ENCODE peak calls at places on chromosomes 16 and 17, in seven cellular contexts. One of them, this sample, is unnamed.

GRCh38 chr17:15405016-15405415 is 62.4 kb downstream of the CDRT4 start:
- DNase-seq in CD4-positive, alpha-beta memory T cell: no peak
- DNase-seq in K562: no peak
- DNase-seq in left lung: no peak
- DNase-seq in breast epithelium: no peak
- DNase-seq in neural progenitor cell: no peak
- DNase-seq in dorsolateral prefrontal cortex: no peak
- DNase-seq in this sample: no peak

GRCh38 chr17:78661092-78661770 is 84.0 kb upstream of the DNAH17 start:
- DNase-seq in CD4-positive, alpha-beta memory T cell: no peak
- DNase-seq in neural progenitor cell: no peak
- DNase-seq in K562: no peak
- DNase-seq in left lung: peak; percentile 17
- DNase-seq in dorsolateral prefrontal cortex: no peak
- DNase-seq in breast epithelium: peak; percentile 80
- DNase-seq in this sample: no peak

GRCh38 chr16:88705746-88706287 is 391 bp downstream of the RNF166 start:
- DNase-seq in left lung: no peak
- DNase-seq in CD4-positive, alpha-beta memory T cell: peak; percentile 17
- DNase-seq in dorsolateral prefrontal cortex: no peak
- DNase-seq in breast epithelium: no peak
- DNase-seq in K562: no peak
- DNase-seq in neural progenitor cell: peak; percentile 67
- DNase-seq in this sample: no peak

GRCh38 chr16:17556276-17557052 is 85.7 kb upstream of the XYLT1 start:
- DNase-seq in neural progenitor cell: peak; percentile 57
- DNase-seq in dorsolateral prefrontal cortex: no peak
- DNase-seq in CD4-positive, alpha-beta memory T cell: no peak
- DNase-seq in breast epithelium: no peak
- DNase-seq in K562: peak; percentile 40
- DNase-seq in left lung: no peak
- DNase-seq in this sample: no peak

GRCh38 chr17:50048146-50048720 is 7.7 kb upstream of the ITGA3 start:
- DNase-seq in K562: no peak
- DNase-seq in breast epithelium: no peak
- DNase-seq in neural progenitor cell: no peak
- DNase-seq in left lung: no peak
- DNase-seq in CD4-positive, alpha-beta memory T cell: no peak
- DNase-seq in dorsolateral prefrontal cortex: no peak
- DNase-seq in this sample: no peak

GRCh38 chr17:37698132-37698615 is 46.7 kb downstream of the HNF1B start:
- DNase-seq in left lung: no peak
- DNase-seq in neural progenitor cell: no peak
- DNase-seq in breast epithelium: no peak
- DNase-seq in CD4-positive, alpha-beta memory T cell: no peak
- DNase-seq in K562: no peak
- DNase-seq in dorsolateral prefrontal cortex: no peak
- DNase-seq in this sample: no peak

GRCh38 chr17:4180791-4181190 is 37.8 kb downstream of the CYB5D2 start:
- DNase-seq in breast epithelium: no peak
- DNase-seq in CD4-positive, alpha-beta memory T cell: no peak
- DNase-seq in dorsolateral prefrontal cortex: peak; percentile 5
- DNase-seq in K562: no peak
- DNase-seq in neural progenitor cell: no peak
- DNase-seq in left lung: no peak
- DNase-seq in this sample: no peak

GRCh38 chr17:78817123-78817522 is 23.5 kb downstream of the USP36 start:
- DNase-seq in K562: no peak
- DNase-seq in dorsolateral prefrontal cortex: no peak
- DNase-seq in neural progenitor cell: no peak
- DNase-seq in CD4-positive, alpha-beta memory T cell: peak; percentile 90
- DNase-seq in breast epithelium: no peak
- DNase-seq in left lung: no peak
- DNase-seq in this sample: no peak

GRCh38 chr16:20242568-20243240 is 84.6 kb downstream of the GP2 start:
- DNase-seq in dorsolateral prefrontal cortex: no peak
- DNase-seq in breast epithelium: no peak
- DNase-seq in neural progenitor cell: no peak
- DNase-seq in CD4-positive, alpha-beta memory T cell: no peak
- DNase-seq in K562: no peak
- DNase-seq in left lung: no peak
- DNase-seq in this sample: no peak

GRCh38 chr16:14252860-14253259 is 181.7 kb downstream of the MRTFB start:
- DNase-seq in breast epithelium: no peak
- DNase-seq in CD4-positive, alpha-beta memory T cell: no peak
- DNase-seq in dorsolateral prefrontal cortex: no peak
- DNase-seq in neural progenitor cell: no peak
- DNase-seq in K562: no peak
- DNase-seq in left lung: no peak
- DNase-seq in this sample: no peak

GRCh38 chr16:78822509-78822908 is 723.1 kb downstream of the WWOX start:
- DNase-seq in K562: no peak
- DNase-seq in left lung: no peak
- DNase-seq in CD4-positive, alpha-beta memory T cell: no peak
- DNase-seq in breast epithelium: no peak
- DNase-seq in neural progenitor cell: no peak
- DNase-seq in dorsolateral prefrontal cortex: no peak
- DNase-seq in this sample: no peak

GRCh38 chr16:64225696-64226095 is 896.2 kb downstream of the CDH11 start:
- DNase-seq in left lung: no peak
- DNase-seq in K562: no peak
- DNase-seq in neural progenitor cell: no peak
- DNase-seq in dorsolateral prefrontal cortex: no peak
- DNase-seq in CD4-positive, alpha-beta memory T cell: no peak
- DNase-seq in breast epithelium: no peak
- DNase-seq in this sample: no peak

GRCh38 chr17:17539591-17539990 is 43.4 kb upstream of the RASD1 start:
- DNase-seq in CD4-positive, alpha-beta memory T cell: no peak
- DNase-seq in neural progenitor cell: no peak
- DNase-seq in left lung: no peak
- DNase-seq in K562: no peak
- DNase-seq in breast epithelium: no peak
- DNase-seq in dorsolateral prefrontal cortex: no peak
- DNase-seq in this sample: no peak

GRCh38 chr17:17536702-17537101 is 40.5 kb upstream of the RASD1 start:
- DNase-seq in K562: no peak
- DNase-seq in neural progenitor cell: no peak
- DNase-seq in dorsolateral prefrontal cortex: no peak
- DNase-seq in CD4-positive, alpha-beta memory T cell: no peak
- DNase-seq in left lung: no peak
- DNase-seq in breast epithelium: no peak
- DNase-seq in this sample: no peak

GRCh38 chr17:17540278-17540906 is 44.2 kb upstream of the RASD1 start:
- DNase-seq in left lung: no peak
- DNase-seq in K562: no peak
- DNase-seq in neural progenitor cell: peak; percentile 59
- DNase-seq in breast epithelium: no peak
- DNase-seq in dorsolateral prefrontal cortex: no peak
- DNase-seq in CD4-positive, alpha-beta memory T cell: no peak
- DNase-seq in this sample: no peak

GRCh38 chr17:17537311-17538099 is 41.3 kb upstream of the RASD1 start:
- DNase-seq in breast epithelium: no peak
- DNase-seq in CD4-positive, alpha-beta memory T cell: no peak
- DNase-seq in neural progenitor cell: no peak
- DNase-seq in dorsolateral prefrontal cortex: no peak
- DNase-seq in K562: no peak
- DNase-seq in left lung: no peak
- DNase-seq in this sample: no peak

DNA sequence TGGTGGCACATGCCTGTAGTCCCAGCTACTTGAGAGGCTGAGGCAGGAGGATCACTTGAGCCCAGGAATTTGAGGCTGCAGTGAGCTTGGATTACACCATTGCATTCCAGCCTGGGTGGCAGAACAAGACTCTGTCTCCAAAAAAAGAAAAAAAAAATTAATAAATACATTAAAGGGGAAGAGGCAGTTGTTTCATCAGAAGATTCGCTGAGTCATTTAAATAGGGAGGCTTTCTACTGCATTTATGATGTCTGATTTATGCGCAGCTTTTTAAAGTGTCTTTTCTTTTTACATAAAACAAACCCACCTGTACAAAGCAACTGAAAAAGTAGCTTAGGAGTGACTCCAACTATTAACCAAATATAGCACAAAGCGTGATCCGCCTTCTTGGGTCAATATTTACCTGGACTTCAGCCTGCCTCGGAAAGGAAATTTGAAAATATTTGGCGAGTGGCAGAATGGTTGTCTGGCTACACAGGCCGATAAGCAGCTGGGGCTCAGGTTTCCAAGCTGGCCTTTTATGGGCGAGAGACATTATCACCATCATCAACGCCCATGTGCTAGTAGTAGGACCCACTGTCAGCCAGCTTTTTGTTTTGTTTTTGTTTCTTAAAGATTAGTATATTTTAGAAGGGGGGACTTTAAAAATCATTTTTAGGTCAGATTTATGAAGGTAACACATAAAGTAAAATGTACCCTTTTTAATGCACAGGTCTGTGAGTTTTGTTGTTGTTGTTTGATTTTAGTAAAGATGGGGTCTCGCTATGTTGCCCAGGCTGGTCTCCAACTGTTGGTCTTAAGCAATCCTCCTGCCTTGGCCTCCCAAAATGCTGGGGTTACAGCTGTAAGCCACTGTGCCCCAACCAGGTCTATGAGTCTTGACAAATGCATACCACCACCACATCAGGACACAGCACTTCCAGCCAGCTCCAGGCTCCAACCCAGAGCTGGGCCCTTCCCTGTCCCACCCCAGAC is 42.5 kb upstream of the RASD1 start:
- DNase-seq in neural progenitor cell: no peak
- DNase-seq in breast epithelium: no peak
- DNase-seq in CD4-positive, alpha-beta memory T cell: no peak
- DNase-seq in K562: peak; percentile 63
- DNase-seq in dorsolateral prefrontal cortex: no peak
- DNase-seq in left lung: peak; percentile 61
- DNase-seq in this sample: no peak
- H3K27ac ChIP-seq in neural progenitor cell: no peak overlapping the region
- H3K27ac ChIP-seq in breast epithelium: peak overlapping the region; percentile 46
- H3K27ac ChIP-seq in CD4-positive, alpha-beta memory T cell: no peak overlapping the region
- H3K27ac ChIP-seq in K562: peak overlapping the region; percentile 55
- H3K27ac ChIP-seq in dorsolateral prefrontal cortex: no peak overlapping the region
- H3K27ac ChIP-seq in left lung: no peak overlapping the region
- H3K27ac ChIP-seq in this sample: no peak overlapping the region

GRCh38 chr17:43366809-43367587 is 31.8 kb upstream of the ARL4D start:
- DNase-seq in neural progenitor cell: no peak
- DNase-seq in breast epithelium: no peak
- DNase-seq in CD4-positive, alpha-beta memory T cell: no peak
- DNase-seq in K562: no peak
- DNase-seq in dorsolateral prefrontal cortex: no peak
- DNase-seq in left lung: no peak
- DNase-seq in this sample: no peak
- H3K27ac ChIP-seq in neural progenitor cell: peak overlapping the region; percentile 99
- H3K27ac ChIP-seq in breast epithelium: peak overlapping the region; percentile 100
- H3K27ac ChIP-seq in CD4-positive, alpha-beta memory T cell: peak overlapping the region; percentile 91
- H3K27ac ChIP-seq in K562: no peak overlapping the region
- H3K27ac ChIP-seq in dorsolateral prefrontal cortex: peak overlapping the region; percentile 97
- H3K27ac ChIP-seq in left lung: peak overlapping the region; percentile 100
- H3K27ac ChIP-seq in this sample: peak overlapping the region; percentile 99

DNA sequence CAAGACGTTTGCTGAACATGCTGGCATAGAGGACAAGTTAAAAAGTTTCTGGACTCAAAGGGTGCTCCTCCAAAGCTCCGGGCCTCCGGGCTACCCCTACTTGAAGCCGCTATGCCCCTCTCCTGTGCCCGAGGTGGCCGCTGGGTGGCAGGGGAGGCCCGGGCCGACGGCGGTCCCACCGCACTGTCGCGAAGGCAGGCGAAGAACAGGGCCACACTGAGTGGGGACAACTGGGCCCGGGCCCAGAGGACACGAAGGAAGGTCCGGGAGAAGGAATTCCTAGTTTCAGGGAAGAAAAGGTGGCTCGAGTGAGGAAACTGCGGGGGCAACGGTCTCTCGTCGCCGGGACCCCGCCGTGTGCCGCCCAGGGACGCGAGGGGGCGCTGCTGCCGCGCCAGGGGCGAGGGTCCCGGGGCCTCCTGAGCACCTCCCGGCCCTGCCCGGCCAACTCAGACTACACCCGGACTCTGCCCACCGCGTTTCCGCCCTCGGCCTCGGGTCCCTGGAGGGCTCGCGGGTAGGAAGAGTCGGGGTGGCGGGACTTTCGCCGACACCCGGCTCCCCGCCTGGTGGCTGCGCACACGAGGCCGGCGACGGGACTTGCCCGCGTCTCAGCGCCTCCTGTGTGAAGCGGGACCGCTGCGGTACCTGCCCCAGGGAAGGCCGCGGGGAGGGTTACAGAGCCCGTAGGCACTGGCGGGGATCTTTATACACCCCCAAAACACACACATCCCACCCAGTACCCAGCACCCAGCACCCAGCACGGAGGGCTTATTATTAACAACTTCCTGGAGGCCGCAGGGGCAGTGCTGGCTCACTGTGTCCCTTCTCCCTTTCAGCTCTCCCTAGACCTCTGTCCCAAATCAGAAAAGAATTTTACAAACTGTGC is 772 bp upstream of the CHCT1 start:
- DNase-seq in CD4-positive, alpha-beta memory T cell: peak; percentile 60
- DNase-seq in neural progenitor cell: peak; percentile 89
- DNase-seq in left lung: peak; percentile 70
- DNase-seq in breast epithelium: peak; percentile 22
- DNase-seq in K562: no peak
- DNase-seq in dorsolateral prefrontal cortex: peak; percentile 54
- DNase-seq in this sample: peak; percentile 78
- H3K27ac ChIP-seq in CD4-positive, alpha-beta memory T cell: peak overlapping the region; percentile 16
- H3K27ac ChIP-seq in neural progenitor cell: no peak overlapping the region
- H3K27ac ChIP-seq in left lung: peak overlapping the region; percentile 62
- H3K27ac ChIP-seq in breast epithelium: peak overlapping the region; percentile 57
- H3K27ac ChIP-seq in K562: no peak overlapping the region
- H3K27ac ChIP-seq in dorsolateral prefrontal cortex: peak overlapping the region; percentile 72
- H3K27ac ChIP-seq in this sample: peak overlapping the region; percentile 58

GRCh38 chr17:9038380-9038779 is 17.1 kb downstream of the NTN1 start:
- DNase-seq in K562: no peak
- DNase-seq in breast epithelium: no peak
- DNase-seq in left lung: no peak
- DNase-seq in neural progenitor cell: no peak
- DNase-seq in CD4-positive, alpha-beta memory T cell: no peak
- DNase-seq in dorsolateral prefrontal cortex: no peak
- DNase-seq in this sample: no peak
- H3K27ac ChIP-seq in K562: no peak overlapping the region
- H3K27ac ChIP-seq in breast epithelium: no peak overlapping the region
- H3K27ac ChIP-seq in left lung: no peak overlapping the region
- H3K27ac ChIP-seq in neural progenitor cell: no peak overlapping the region
- H3K27ac ChIP-seq in CD4-positive, alpha-beta memory T cell: no peak overlapping the region
- H3K27ac ChIP-seq in dorsolateral prefrontal cortex: no peak overlapping the region
- H3K27ac ChIP-seq in this sample: no peak overlapping the region

GRCh38 chr17:19304751-19305150 is 57.8 kb downstream of the B9D1 start:
- DNase-seq in dorsolateral prefrontal cortex: no peak
- DNase-seq in left lung: no peak
- DNase-seq in breast epithelium: no peak
- DNase-seq in K562: no peak
- DNase-seq in neural progenitor cell: no peak
- DNase-seq in CD4-positive, alpha-beta memory T cell: no peak
- DNase-seq in this sample: no peak
- H3K27ac ChIP-seq in dorsolateral prefrontal cortex: peak overlapping the region; percentile 92
- H3K27ac ChIP-seq in left lung: peak overlapping the region; percentile 68
- H3K27ac ChIP-seq in breast epithelium: peak overlapping the region; percentile 42
- H3K27ac ChIP-seq in K562: peak overlapping the region; percentile 85
- H3K27ac ChIP-seq in neural progenitor cell: no peak overlapping the region
- H3K27ac ChIP-seq in CD4-positive, alpha-beta memory T cell: no peak overlapping the region
- H3K27ac ChIP-seq in this sample: peak overlapping the region; percentile 95